ENCODE peak calls at places on chromosomes 5 and 9, in six cellular contexts. L is NCI-H460; O is activated CD8-positive, alpha-beta memory T cell treated with anti-CD3 and anti-CD28 coated beads for 48 hours; T is activated CD4-positive, alpha-beta T cell treated with anti-CD3 and anti-CD28 coated beads, Interleukin-2, amount 50 U/mL, for 1 hour; D is H9; S is HFFc6. M is an unnamed sample.

GRCh38 chr5:9557696-9558095 is 11.8 kb upstream of the SEMA5A start:
- DNase-seq in L (no peak), T (no peak), O (no peak), S (peak), D (no peak), M (no peak)

GRCh38 chr5:5181650-5182324 is 41.7 kb downstream of the ADAMTS16 start:
- DNase-seq in L (no peak), D (no peak), T (no peak), S (no peak), O (no peak), M (no peak)

GRCh38 chr5:1011226-1011631 is 2.6 kb downstream of the NKD2 start:
- DNase-seq in O (no peak), S (no peak), T (peak), D (peak), L (no peak), M (peak)

GRCh38 chr9:21153688-21154608 is 12.3 kb upstream of the IFNW1 start:
- DNase-seq in O (no peak), L (peak), D (peak), S (no peak), T (no peak), M (no peak)

GRCh38 chr5:82448374-82448773 is 170.2 kb upstream of the RPS23 start:
- DNase-seq in D (no peak), S (no peak), O (no peak), L (no peak), T (no peak), M (no peak)

GRCh38 chr5:168867271-168867670 is 288.1 kb upstream of the PANK3 start:
- DNase-seq in T (no peak), O (no peak), S (no peak), L (no peak), D (no peak), M (no peak)

GRCh38 chr9:90783964-90784363 is 17.7 kb upstream of the SYK start:
- DNase-seq in L (no peak), D (no peak), S (no peak), O (no peak), T (no peak), M (no peak)

GRCh38 chr5:138706655-138707480 is 46.4 kb upstream of the CTNNA1 start:
- DNase-seq in T (no peak), S (peak), O (no peak), D (peak), L (no peak), M (no peak)

GRCh38 chr9:137582286-137582860 is 3.6 kb upstream of the DPH7 start:
- DNase-seq in D (peak), T (no peak), O (no peak), L (peak), S (no peak), M (no peak)

GRCh38 chr9:121393318-121393717 is 23.3 kb upstream of the STOM start:
- DNase-seq in O (no peak), T (no peak), D (no peak), S (no peak), L (no peak), M (no peak)

GRCh38 chr9:31799953-31800609 is 584.4 kb upstream of the ACO1 start:
- DNase-seq in S (no peak), O (no peak), D (peak), T (no peak), L (peak), M (no peak)

GRCh38 chr5:141822134-141822533 is 56.1 kb downstream of the PCDH1 start:
- DNase-seq in S (no peak), T (no peak), O (no peak), D (no peak), L (peak), M (peak)

GRCh38 chr9:12464910-12465512 is 228.2 kb upstream of the TYRP1 start:
- DNase-seq in O (no peak), S (peak), L (peak), D (no peak), T (no peak), M (no peak)

GRCh38 chr5:73093943-73094342 is 26.4 kb upstream of the TMEM171 start:
- DNase-seq in O (no peak), D (no peak), L (peak), T (no peak), S (peak), M (no peak)

GRCh38 chr9:132144708-132145365 is 17.0 kb upstream of the NTNG2 start:
- DNase-seq in T (no peak), L (no peak), D (no peak), S (peak), O (no peak), M (no peak)

GRCh38 chr5:171850354-171850947 is 64.8 kb downstream of the SMIM23 start:
- DNase-seq in O (no peak), D (peak), S (no peak), L (peak), T (no peak), M (no peak)

GRCh38 chr9:78904686-78905085 is 607.8 kb downstream of the PSAT1 start:
- DNase-seq in S (no peak), L (no peak), T (no peak), O (no peak), D (no peak), M (no peak)

GRCh38 chr5:163509288-163510040 is 4.0 kb downstream of the MAT2B start:
- DNase-seq in O (no peak), S (peak), D (no peak), T (no peak), L (no peak), M (peak)

GRCh38 chr5:60586307-60586901 is 113.6 kb downstream of the DEPDC1B start:
- DNase-seq in D (no peak), S (no peak), O (no peak), T (no peak), L (peak), M (no peak)

GRCh38 chr9:97923529-97924108 is 1.3 kb upstream of the TRMO start:
- DNase-seq in D (peak), T (peak), S (peak), L (peak), O (no peak), M (peak)